ENCODE peak calls at places on chromosomes 6 and 20, in four cellular contexts. A, S, Z and N are unnamed samples. For H3K4me1, the result is how much of the 10 kb centered on the place peaks cover.

GRCh38 chr6:45422541-45423110 is 44.9 kb upstream of the SUPT3H start:
- DNase-seq in Z (peak), A (no peak), S (no peak), N (peak)

GRCh38 chr6:158567871-158568401 is 8.0 kb downstream of the TMEM181 start:
- DNase-seq in A (no peak), S (no peak), Z (no peak), N (no peak)

GRCh38 chr6:26358511-26358981 is 6.5 kb upstream of the BTN3A2 start:
- DNase-seq in A (no peak), S (no peak), Z (no peak), N (no peak)

GRCh38 chr6:55925292-55925691 is 49.9 kb upstream of the BMP5 start:
- DNase-seq in S (peak), A (peak), Z (no peak), N (no peak)

GRCh38 chr20:58173091-58173490 is 55.4 kb downstream of the ANKRD60 start:
- DNase-seq in Z (peak), S (no peak), A (no peak), N (no peak)

GRCh38 chr20:45629496-45630100 is at the start of gene WFDC10A:
- DNase-seq in Z (peak), A (peak), S (peak), N (peak)

GRCh38 chr6:158560787-158561246 is 926 bp downstream of the TMEM181 start:
- DNase-seq in Z (peak), A (no peak), S (no peak), N (peak)

GRCh38 chr6:170554888-170555137 is 644 bp downstream of the TBP start:
- DNase-seq in Z (no peak), A (no peak), S (no peak), N (no peak)

GRCh38 chr20:18364768-18365167 is 76.4 kb downstream of the ZNF133 start:
- DNase-seq in A (no peak), Z (no peak), S (no peak), N (no peak)

GRCh38 chr20:59708326-59708725 is 104.0 kb downstream of the PHACTR3 start:
- DNase-seq in A (no peak), S (no peak), Z (no peak), N (no peak)

GRCh38 chr6:100267721-100268123 is 197.0 kb downstream of the SIM1 start:
- DNase-seq in A (no peak), S (no peak), Z (no peak), N (no peak)

GRCh38 chr6:54085526-54085925 is 25.7 kb upstream of the MLIP start:
- DNase-seq in A (no peak), Z (no peak), S (no peak), N (no peak)

GRCh38 chr20:23234311-23235078 is 116.1 kb upstream of the NXT1 start:
- DNase-seq in S (no peak), Z (no peak), A (no peak), N (no peak)

GRCh38 chr6:166439366-166440091 is 56.8 kb upstream of the MPC1 start:
- DNase-seq in S (no peak), A (no peak), Z (peak), N (no peak)

GRCh38 chr6:130713144-130713543 is 114.1 kb upstream of the SMLR1 start:
- DNase-seq in A (no peak), S (no peak), Z (no peak), N (no peak)

GRCh38 chr6:130034815-130035146 is 16.4 kb downstream of the L3MBTL3 start:
- DNase-seq in A (no peak), Z (no peak), S (no peak), N (no peak)

GRCh38 chr20:58587467-58587866 is 63.6 kb upstream of the STX16 start:
- DNase-seq in Z (no peak), A (no peak), S (no peak), N (no peak)

GRCh38 chr6:148793721-148794120 is 46.9 kb downstream of the UST start:
- DNase-seq in A (no peak), S (no peak), Z (no peak), N (no peak)

GRCh38 chr6:69044534-69044933 is 409.5 kb downstream of the ADGRB3 start:
- DNase-seq in A (no peak), Z (no peak), S (no peak), N (no peak)

GRCh38 chr6:33896391-33897192 is 92.8 kb upstream of the MLN start:
- DNase-seq in S (no peak), A (no peak), Z (no peak), N (no peak)

GRCh38 chr20:14434379-14435136 is 97.1 kb upstream of the FLRT3 start:
- DNase-seq in A (no peak), S (no peak), Z (no peak), N (no peak)

GRCh38 chr20:59785986-59786753 is 147.3 kb downstream of the SYCP2 start:
- DNase-seq in S (no peak), Z (no peak), A (no peak), N (no peak)

GRCh38 chr6:129599467-129599866 is 110.5 kb downstream of the ARHGAP18 start:
- DNase-seq in Z (no peak), A (no peak), S (no peak), N (no peak)

GRCh38 chr6:90295854-90296345 is 743 bp downstream of the BACH2 start:
- DNase-seq in A (no peak), S (no peak), Z (peak), N (peak)

DNA sequence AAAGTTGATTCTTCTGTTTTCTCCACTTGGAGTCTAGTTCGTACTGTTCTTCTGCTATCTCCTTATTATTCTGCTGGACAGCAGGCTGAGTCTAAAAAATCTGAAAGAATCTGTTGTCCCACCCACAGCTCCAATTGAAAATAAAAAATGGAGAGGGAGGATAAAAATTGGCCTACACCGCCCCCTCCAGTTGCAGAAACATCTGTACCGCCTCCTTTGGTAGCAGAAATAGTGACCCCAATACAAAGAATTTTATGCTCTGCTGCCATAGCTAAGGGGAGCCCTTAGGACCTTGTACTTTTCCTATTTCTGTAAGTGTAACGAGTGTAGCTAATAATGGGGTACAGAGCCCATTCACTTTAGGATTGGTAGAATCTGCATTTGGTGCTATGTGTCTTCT is 4.9 kb upstream of the FKBP1A start:
- DNase-seq in Z (no peak), A (no peak), S (no peak), N (no peak)
- H3K4me1 ChIP-seq in Z (under half), A (under half), S (under half), N (under half)

GRCh38 chr20:35600176-35600995 is 15.2 kb upstream of the SPAG4 start:
- DNase-seq in S (no peak), Z (no peak), A (no peak), N (no peak)
- H3K4me3 ChIP-seq in S (no peak), Z (no peak), A (no peak), N (peak)

DNA sequence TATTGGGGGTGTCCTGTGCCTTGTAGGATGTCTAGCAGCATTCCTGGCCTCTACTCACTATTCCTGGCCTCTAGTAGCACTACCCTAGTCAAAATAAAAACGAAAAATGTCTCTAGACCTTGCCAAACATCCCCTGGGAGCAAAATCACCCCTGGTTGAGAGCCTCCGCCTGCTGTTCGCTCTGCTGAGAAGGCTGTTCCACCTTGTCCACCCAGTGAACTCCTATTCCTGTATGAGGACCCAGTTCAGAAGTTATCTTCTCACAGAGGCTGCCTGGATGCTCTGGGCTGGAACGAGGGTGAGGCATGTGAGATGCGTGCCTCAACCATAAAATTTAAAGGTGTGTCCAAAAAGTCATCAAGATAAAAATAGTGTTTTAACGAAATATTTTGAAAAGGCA is 101.9 kb downstream of the TOX2 start:
- DNase-seq in S (no peak), Z (no peak), A (no peak), N (no peak)
- TF ChIP-seq POLR2AphosphoS5 in S (no peak), Z (no peak), A (no peak), N (no peak)

GRCh38 chr6:108588586-108588985 is 27.9 kb downstream of the FOXO3 start:
- DNase-seq in Z (no peak), A (no peak), S (no peak), N (peak)
- H3K4me1 ChIP-seq in Z (under half), A (under half), S (half or more), N (half or more)

GRCh38 chr6:2890981-2891767 is 11.9 kb downstream of the SERPINB9 start:
- DNase-seq in Z (no peak), S (no peak), A (no peak), N (peak)

GRCh38 chr6:2893276-2893675 is 9.8 kb downstream of the SERPINB9 start:
- DNase-seq in Z (no peak), S (no peak), A (no peak), N (no peak)

GRCh38 chr6:2896741-2897140 is 6.4 kb downstream of the SERPINB9 start:
- DNase-seq in S (no peak), Z (no peak), A (no peak), N (no peak)

GRCh38 chr6:2895072-2895471 is 8.0 kb downstream of the SERPINB9 start:
- DNase-seq in S (no peak), A (no peak), Z (no peak), N (no peak)

DNA sequence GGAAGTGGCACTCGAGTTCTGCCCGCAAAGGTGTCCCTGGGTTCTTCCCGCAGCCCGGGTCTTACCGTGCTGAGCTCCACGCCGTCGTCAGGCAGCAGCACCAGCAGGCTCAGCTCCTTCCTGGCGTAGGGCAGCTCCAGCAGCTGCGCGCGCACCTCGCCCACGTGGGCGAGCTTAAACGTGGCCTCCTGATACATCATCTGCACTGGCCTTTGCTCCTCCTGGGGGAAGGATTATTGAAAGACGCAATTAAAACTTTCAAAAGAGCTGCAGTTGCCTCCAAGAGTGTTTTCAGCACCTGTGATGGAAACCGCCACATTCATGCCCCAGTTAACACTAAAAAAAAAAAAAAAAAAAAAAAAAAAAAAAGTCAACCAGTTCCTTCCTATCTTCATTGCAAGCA is 11.3 kb downstream of the SERPINB9 start:
- DNase-seq in A (no peak), S (no peak), Z (no peak), N (peak)
- H3K4me3 ChIP-seq in A (no peak), S (no peak), Z (no peak), N (no peak)